ENCODE peak calls at places on chromosomes 16 and 17, in eight cellular contexts. One of them, this sample, is unnamed. For H3K27me3, the result is how much of the 10 kb centered on the place peaks cover.

GRCh38 chr16:75537795-75538194 is 1.9 kb upstream of the CHST5 start:
- DNase-seq in psoas muscle: no peak
- DNase-seq in thoracic aorta: no peak
- DNase-seq in BJ: no peak
- DNase-seq in left ventricle myocardium inferior: no peak
- DNase-seq in IMR-90: no peak
- DNase-seq in hepatocyte: no peak
- DNase-seq in vagina: no peak
- DNase-seq in this sample: no peak

GRCh38 chr16:4298761-4299522 is 16.9 kb upstream of the GLIS2 start:
- DNase-seq in psoas muscle: peak
- DNase-seq in thoracic aorta: no peak
- DNase-seq in BJ: peak
- DNase-seq in left ventricle myocardium inferior: peak
- DNase-seq in IMR-90: peak
- DNase-seq in hepatocyte: peak
- DNase-seq in vagina: no peak
- DNase-seq in this sample: peak

GRCh38 chr16:85891776-85892166 is 7.2 kb upstream of the IRF8 start:
- DNase-seq in psoas muscle: no peak
- DNase-seq in thoracic aorta: no peak
- DNase-seq in BJ: no peak
- DNase-seq in left ventricle myocardium inferior: no peak
- DNase-seq in IMR-90: no peak
- DNase-seq in hepatocyte: peak
- DNase-seq in vagina: no peak
- DNase-seq in this sample: no peak

GRCh38 chr17:79413591-79413990 is 197.3 kb downstream of the RBFOX3 start:
- DNase-seq in psoas muscle: no peak
- DNase-seq in thoracic aorta: no peak
- DNase-seq in BJ: no peak
- DNase-seq in left ventricle myocardium inferior: no peak
- DNase-seq in IMR-90: no peak
- DNase-seq in hepatocyte: no peak
- DNase-seq in vagina: no peak
- DNase-seq in this sample: no peak

GRCh38 chr16:12296991-12297390 is 320.5 kb downstream of the SNX29 start:
- DNase-seq in psoas muscle: no peak
- DNase-seq in thoracic aorta: no peak
- DNase-seq in BJ: no peak
- DNase-seq in left ventricle myocardium inferior: no peak
- DNase-seq in IMR-90: no peak
- DNase-seq in hepatocyte: no peak
- DNase-seq in vagina: no peak
- DNase-seq in this sample: no peak

GRCh38 chr16:48231675-48232214 is 12.4 kb upstream of the LONP2 start:
- DNase-seq in psoas muscle: no peak
- DNase-seq in thoracic aorta: no peak
- DNase-seq in BJ: no peak
- DNase-seq in left ventricle myocardium inferior: peak
- DNase-seq in IMR-90: peak
- DNase-seq in hepatocyte: peak
- DNase-seq in vagina: no peak
- DNase-seq in this sample: no peak

GRCh38 chr17:81429353-81429774 is 34.1 kb downstream of the BAHCC1 start:
- DNase-seq in psoas muscle: peak
- DNase-seq in thoracic aorta: no peak
- DNase-seq in BJ: no peak
- DNase-seq in left ventricle myocardium inferior: peak
- DNase-seq in IMR-90: peak
- DNase-seq in hepatocyte: peak
- DNase-seq in vagina: no peak
- DNase-seq in this sample: no peak

GRCh38 chr17:36921131-36921851 is 16.0 kb upstream of the LHX1 start:
- DNase-seq in psoas muscle: no peak
- DNase-seq in thoracic aorta: no peak
- DNase-seq in BJ: no peak
- DNase-seq in left ventricle myocardium inferior: no peak
- DNase-seq in IMR-90: peak
- DNase-seq in hepatocyte: peak
- DNase-seq in vagina: no peak
- DNase-seq in this sample: peak

GRCh38 chr16:83940630-83941378 is 12.2 kb upstream of the OSGIN1 start:
- DNase-seq in psoas muscle: no peak
- DNase-seq in thoracic aorta: no peak
- DNase-seq in BJ: no peak
- DNase-seq in left ventricle myocardium inferior: no peak
- DNase-seq in IMR-90: no peak
- DNase-seq in hepatocyte: no peak
- DNase-seq in vagina: no peak
- DNase-seq in this sample: no peak

GRCh38 chr16:88611220-88611821 is 27.1 kb upstream of the IL17C start:
- DNase-seq in psoas muscle: no peak
- DNase-seq in thoracic aorta: no peak
- DNase-seq in BJ: no peak
- DNase-seq in left ventricle myocardium inferior: no peak
- DNase-seq in IMR-90: no peak
- DNase-seq in hepatocyte: no peak
- DNase-seq in vagina: no peak
- DNase-seq in this sample: no peak

GRCh38 chr16:88613293-88613692 is 25.1 kb upstream of the IL17C start:
- DNase-seq in psoas muscle: no peak
- DNase-seq in thoracic aorta: no peak
- DNase-seq in BJ: no peak
- DNase-seq in left ventricle myocardium inferior: no peak
- DNase-seq in IMR-90: no peak
- DNase-seq in hepatocyte: no peak
- DNase-seq in vagina: no peak
- DNase-seq in this sample: no peak

GRCh38 chr16:88606146-88606757 is 32.1 kb upstream of the IL17C start:
- DNase-seq in psoas muscle: no peak
- DNase-seq in thoracic aorta: no peak
- DNase-seq in BJ: no peak
- DNase-seq in left ventricle myocardium inferior: no peak
- DNase-seq in IMR-90: no peak
- DNase-seq in hepatocyte: no peak
- DNase-seq in vagina: no peak
- DNase-seq in this sample: no peak

GRCh38 chr16:88608076-88608475 is 30.3 kb upstream of the IL17C start:
- DNase-seq in psoas muscle: no peak
- DNase-seq in thoracic aorta: no peak
- DNase-seq in BJ: no peak
- DNase-seq in left ventricle myocardium inferior: no peak
- DNase-seq in IMR-90: no peak
- DNase-seq in hepatocyte: no peak
- DNase-seq in vagina: no peak
- DNase-seq in this sample: no peak

DNA sequence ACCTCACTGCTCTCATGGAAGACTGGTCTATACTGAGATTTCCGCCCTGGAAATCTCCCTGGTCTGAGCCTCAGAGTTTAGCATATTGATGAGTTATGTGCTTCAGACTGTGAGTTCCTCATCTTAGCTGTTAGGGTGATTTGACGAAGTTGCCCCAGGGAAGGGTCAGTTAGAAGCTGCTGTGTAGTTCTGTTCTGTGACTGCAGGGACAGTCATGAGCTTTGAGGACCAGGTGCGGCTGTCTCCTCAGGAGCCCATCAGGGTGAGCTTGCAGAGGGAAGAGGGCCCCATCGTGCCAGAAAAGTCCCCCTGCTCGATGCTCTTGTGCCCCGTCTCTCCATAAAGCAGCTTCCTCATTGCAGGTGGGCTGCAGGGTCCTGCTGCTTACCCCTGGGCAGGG is 28.3 kb upstream of the IL17C start:
- DNase-seq in psoas muscle: no peak
- DNase-seq in thoracic aorta: no peak
- DNase-seq in BJ: no peak
- DNase-seq in left ventricle myocardium inferior: no peak
- DNase-seq in IMR-90: no peak
- DNase-seq in hepatocyte: no peak
- DNase-seq in vagina: no peak
- DNase-seq in this sample: no peak
- TF ChIP-seq CTCF in psoas muscle: no peak
- TF ChIP-seq CTCF in thoracic aorta: no peak
- TF ChIP-seq CTCF in BJ: peak
- TF ChIP-seq CTCF in left ventricle myocardium inferior: no peak
- TF ChIP-seq CTCF in IMR-90: peak
- TF ChIP-seq CTCF in hepatocyte: no peak
- TF ChIP-seq CTCF in vagina: no peak
- TF ChIP-seq CTCF in this sample: peak

GRCh38 chr16:50612849-50613198 is 64.6 kb downstream of the NKD1 start:
- DNase-seq in psoas muscle: no peak
- DNase-seq in thoracic aorta: no peak
- DNase-seq in BJ: no peak
- DNase-seq in left ventricle myocardium inferior: no peak
- DNase-seq in IMR-90: no peak
- DNase-seq in hepatocyte: no peak
- DNase-seq in vagina: no peak
- DNase-seq in this sample: no peak

GRCh38 chr16:50611995-50612848 is 64.0 kb downstream of the NKD1 start:
- DNase-seq in psoas muscle: peak
- DNase-seq in thoracic aorta: no peak
- DNase-seq in BJ: no peak
- DNase-seq in left ventricle myocardium inferior: no peak
- DNase-seq in IMR-90: no peak
- DNase-seq in hepatocyte: no peak
- DNase-seq in vagina: no peak
- DNase-seq in this sample: no peak

GRCh38 chr16:50611332-50611934 is 63.2 kb downstream of the NKD1 start:
- DNase-seq in psoas muscle: peak
- DNase-seq in thoracic aorta: no peak
- DNase-seq in BJ: no peak
- DNase-seq in left ventricle myocardium inferior: no peak
- DNase-seq in IMR-90: peak
- DNase-seq in hepatocyte: no peak
- DNase-seq in vagina: no peak
- DNase-seq in this sample: peak

GRCh38 chr16:50609049-50609832 is 61.0 kb downstream of the NKD1 start:
- DNase-seq in psoas muscle: no peak
- DNase-seq in thoracic aorta: no peak
- DNase-seq in BJ: no peak
- DNase-seq in left ventricle myocardium inferior: no peak
- DNase-seq in IMR-90: no peak
- DNase-seq in hepatocyte: peak
- DNase-seq in vagina: no peak
- DNase-seq in this sample: no peak

DNA sequence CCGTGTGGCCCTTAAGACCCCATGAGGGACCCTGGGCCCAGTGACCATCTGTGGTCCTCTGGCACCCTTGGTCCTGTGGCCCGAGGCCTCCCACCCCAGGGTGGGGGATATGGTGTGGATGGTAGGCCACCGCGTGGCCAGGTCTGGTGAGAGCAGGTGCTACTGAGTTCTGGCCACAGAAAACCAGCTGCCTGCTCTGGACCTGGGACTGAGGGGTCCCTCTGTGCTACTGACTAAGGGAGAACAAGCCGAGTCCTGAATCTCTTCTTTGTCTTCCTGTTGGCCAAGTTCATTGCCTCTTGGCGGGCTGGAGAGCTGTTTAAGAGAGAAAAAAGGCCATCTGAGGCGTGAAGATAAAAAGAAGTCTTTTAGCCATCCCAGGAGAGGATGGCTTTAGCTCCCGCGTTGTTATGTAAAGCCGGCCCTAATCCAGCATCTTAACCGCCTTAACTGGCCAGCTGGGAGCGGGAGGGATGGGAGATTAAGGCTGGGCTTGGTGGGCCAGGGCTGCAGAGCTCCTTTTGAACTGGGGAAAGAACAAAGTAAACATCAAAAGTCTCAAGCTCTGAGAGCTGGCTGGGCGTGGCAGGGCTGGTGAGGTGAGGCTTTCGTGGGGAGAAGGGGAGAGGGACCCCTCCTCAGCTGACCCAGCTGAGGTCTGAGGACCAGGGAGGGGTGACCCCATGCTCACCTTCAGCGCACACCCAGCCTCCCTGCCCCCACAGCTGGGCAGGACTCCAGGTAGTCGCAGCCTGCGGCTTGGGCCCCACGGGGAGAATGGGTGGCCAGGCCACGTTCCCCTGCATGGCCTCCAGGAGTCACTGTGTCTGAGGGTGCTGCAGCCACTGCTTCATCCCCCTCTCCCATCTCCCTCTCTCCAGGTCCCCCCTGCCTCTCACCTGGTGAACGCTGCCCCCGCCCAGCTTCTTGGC is 62.4 kb downstream of the NKD1 start:
- DNase-seq in psoas muscle: peak
- DNase-seq in thoracic aorta: no peak
- DNase-seq in BJ: no peak
- DNase-seq in left ventricle myocardium inferior: no peak
- DNase-seq in IMR-90: no peak
- DNase-seq in hepatocyte: peak
- DNase-seq in vagina: no peak
- DNase-seq in this sample: no peak
- H3K27me3 ChIP-seq in psoas muscle: under half
- H3K27me3 ChIP-seq in thoracic aorta: under half
- H3K27me3 ChIP-seq in BJ: under half
- H3K27me3 ChIP-seq in left ventricle myocardium inferior: under half
- H3K27me3 ChIP-seq in IMR-90: under half
- H3K27me3 ChIP-seq in hepatocyte: under half
- H3K27me3 ChIP-seq in vagina: under half
- H3K27me3 ChIP-seq in this sample: under half

DNA sequence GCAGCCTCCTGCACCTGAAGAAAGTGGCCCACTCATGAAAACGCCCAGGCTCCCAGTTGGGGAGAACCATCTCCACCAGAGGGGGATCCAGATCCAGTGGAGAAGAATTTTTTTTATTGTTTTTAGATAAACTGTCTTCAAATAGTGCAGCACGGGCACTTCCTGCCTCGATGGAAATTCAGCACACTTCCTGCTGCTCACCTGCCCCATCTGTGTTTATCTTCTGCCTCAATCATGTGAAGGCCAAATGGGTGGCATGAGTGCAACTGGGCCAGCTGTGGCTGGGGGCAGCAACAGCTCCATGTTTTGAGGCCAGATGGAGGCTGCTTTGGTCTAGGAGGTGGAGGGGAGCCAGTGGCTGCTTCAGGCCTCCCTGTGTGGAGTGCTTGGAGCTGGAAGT is 75.9 kb upstream of the WSB1 start:
- DNase-seq in psoas muscle: no peak
- DNase-seq in thoracic aorta: no peak
- DNase-seq in BJ: no peak
- DNase-seq in left ventricle myocardium inferior: no peak
- DNase-seq in IMR-90: no peak
- DNase-seq in hepatocyte: no peak
- DNase-seq in vagina: no peak
- DNase-seq in this sample: no peak
- H3K4me3 ChIP-seq in psoas muscle: no peak
- H3K4me3 ChIP-seq in thoracic aorta: no peak
- H3K4me3 ChIP-seq in BJ: no peak
- H3K4me3 ChIP-seq in left ventricle myocardium inferior: no peak
- H3K4me3 ChIP-seq in IMR-90: no peak
- H3K4me3 ChIP-seq in hepatocyte: no peak
- H3K4me3 ChIP-seq in vagina: no peak
- H3K4me3 ChIP-seq in this sample: no peak

DNA sequence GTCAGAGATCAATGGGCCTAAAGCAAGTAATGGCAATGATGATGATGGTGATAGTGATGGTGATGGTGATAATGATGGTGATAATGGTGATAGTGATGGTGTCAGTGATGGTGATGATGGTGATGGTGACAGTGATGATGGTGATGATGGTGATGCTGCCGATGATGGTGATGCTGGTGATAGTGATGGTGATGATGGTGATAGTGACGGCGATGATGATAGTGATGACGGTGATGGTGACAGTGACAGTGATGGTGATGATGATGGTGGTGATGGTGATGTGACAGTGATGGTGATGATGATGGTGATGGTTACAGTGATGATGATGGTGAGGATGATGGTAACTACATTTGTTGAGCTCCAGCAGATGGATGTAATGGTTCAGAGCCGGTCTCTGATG is 30.8 kb upstream of the OR4D1 start:
- DNase-seq in psoas muscle: no peak
- DNase-seq in thoracic aorta: no peak
- DNase-seq in BJ: no peak
- DNase-seq in left ventricle myocardium inferior: no peak
- DNase-seq in IMR-90: no peak
- DNase-seq in hepatocyte: no peak
- DNase-seq in vagina: no peak
- DNase-seq in this sample: no peak
- TF ChIP-seq CTCF in psoas muscle: no peak
- TF ChIP-seq CTCF in thoracic aorta: no peak
- TF ChIP-seq CTCF in BJ: no peak
- TF ChIP-seq CTCF in left ventricle myocardium inferior: no peak
- TF ChIP-seq CTCF in IMR-90: no peak
- TF ChIP-seq CTCF in hepatocyte: no peak
- TF ChIP-seq CTCF in vagina: no peak
- TF ChIP-seq CTCF in this sample: no peak